ENCODE peak calls at places on chromosome X, in five cellular contexts. Y is tibial artery, P is lung, F is hepatocyte, M is A549. K is an unnamed sample.

GRCh38 chrX:31356501-31357263 is 284.8 kb upstream of the FTHL17 start:
- DNase-seq in M (no peak), P (no peak), F (no peak), Y (no peak), K (no peak)

GRCh38 chrX:45196701-45197100 is 4.0 kb downstream of the DIPK2B start:
- DNase-seq in Y (no peak), F (no peak), M (no peak), P (no peak), K (no peak)

GRCh38 chrX:46912673-46913491 is 661 bp downstream of the JADE3 start:
- DNase-seq in P (peak), Y (peak), F (peak), M (peak), K (peak)

GRCh38 chrX:136710324-136710951 is 62.5 kb downstream of the CD40LG start:
- DNase-seq in Y (no peak), M (no peak), P (no peak), F (no peak), K (no peak)

GRCh38 chrX:71814123-71814912 is 51.2 kb downstream of the CXorf49B start:
- DNase-seq in M (no peak), Y (no peak), F (no peak), P (no peak), K (no peak)

GRCh38 chrX:51694254-51694653 is 11.6 kb upstream of the CENPVL2 start:
- DNase-seq in Y (no peak), M (no peak), P (no peak), F (no peak), K (no peak)

GRCh38 chrX:109751698-109752097 is 18.6 kb upstream of the ACSL4 start:
- DNase-seq in F (no peak), M (no peak), P (no peak), Y (no peak), K (no peak)

GRCh38 chrX:47217121-47217851 is 1.2 kb upstream of the CDK16 start:
- DNase-seq in F (peak), P (peak), M (no peak), Y (peak), K (no peak)

GRCh38 chrX:31546130-31546529 is 474.3 kb upstream of the FTHL17 start:
- DNase-seq in F (no peak), Y (no peak), M (no peak), P (no peak), K (no peak)

GRCh38 chrX:50648151-50648550 is 165.8 kb downstream of the SHROOM4 start:
- DNase-seq in F (no peak), M (no peak), Y (no peak), P (no peak), K (no peak)

GRCh38 chrX:121649414-121649813 is 602.0 kb downstream of the GLUD2 start:
- DNase-seq in P (no peak), F (no peak), Y (no peak), M (no peak), K (no peak)

GRCh38 chrX:100341111-100341510 is 69.0 kb downstream of the PCDH19 start:
- DNase-seq in Y (no peak), F (no peak), P (no peak), M (no peak), K (no peak)

GRCh38 chrX:49840679-49841078 is 11.6 kb downstream of the PAGE4 start:
- DNase-seq in F (peak), P (peak), Y (no peak), M (peak), K (peak)

GRCh38 chrX:85516131-85516530 is 136.7 kb upstream of the POF1B start:
- DNase-seq in F (no peak), M (no peak), Y (no peak), P (no peak), K (no peak)

GRCh38 chrX:34917146-34917545 is 25.4 kb upstream of the FAM47B start:
- DNase-seq in F (no peak), M (no peak), P (no peak), Y (no peak), K (no peak)

GRCh38 chrX:128928636-128929035 is 594.7 kb downstream of the SMARCA1 start:
- DNase-seq in F (no peak), Y (no peak), M (no peak), P (no peak), K (no peak)

GRCh38 chrX:10048076-10048475 is 80.9 kb downstream of the CLDN34 start:
- DNase-seq in Y (no peak), F (no peak), M (no peak), P (no peak), K (peak)

GRCh38 chrX:10381218-10381617 is 224.4 kb downstream of the CLCN4 start:
- DNase-seq in P (no peak), F (no peak), Y (no peak), M (no peak), K (no peak)

GRCh38 chrX:135086197-135086854 is 34.0 kb downstream of the ETDB start:
- DNase-seq in M (peak), F (peak), Y (no peak), P (no peak), K (peak)

GRCh38 chrX:10756365-10756915 is 136.1 kb upstream of the MID1 start:
- DNase-seq in M (peak), Y (no peak), P (no peak), F (peak), K (no peak)

GRCh38 chrX:131217878-131218486 is 71.1 kb downstream of the IGSF1 start:
- DNase-seq in P (no peak), M (no peak), Y (no peak), F (peak), K (no peak)

GRCh38 chrX:7145454-7145853 is 2.1 kb upstream of the STS start:
- DNase-seq in F (no peak), Y (no peak), M (peak), P (no peak), K (no peak)

GRCh38 chrX:15525664-15526416 is 25.2 kb downstream of the BMX start:
- DNase-seq in M (no peak), Y (no peak), F (no peak), P (no peak), K (no peak)

GRCh38 chrX:68018248-68019203 is 414.8 kb downstream of the OPHN1 start:
- DNase-seq in P (no peak), F (no peak), M (peak), Y (no peak), K (peak)

GRCh38 chrX:128518508-128518907 is 466.3 kb upstream of the ACTRT1 start:
- DNase-seq in M (peak), Y (no peak), F (peak), P (no peak), K (peak)

GRCh38 chrX:140510895-140511295 is 6.0 kb upstream of the SOX3 start:
- DNase-seq in F (no peak), P (no peak), M (no peak), Y (no peak), K (peak)

GRCh38 chrX:140507982-140508305 is 3.1 kb upstream of the SOX3 start:
- DNase-seq in Y (no peak), P (peak), M (no peak), F (peak), K (peak)

GRCh38 chrX:140509468-140510305 is 4.8 kb upstream of the SOX3 start:
- DNase-seq in M (no peak), P (no peak), F (no peak), Y (no peak), K (peak)

GRCh38 chrX:140508958-140509357 is 4.1 kb upstream of the SOX3 start:
- DNase-seq in P (no peak), M (no peak), F (no peak), Y (no peak), K (peak)

DNA sequence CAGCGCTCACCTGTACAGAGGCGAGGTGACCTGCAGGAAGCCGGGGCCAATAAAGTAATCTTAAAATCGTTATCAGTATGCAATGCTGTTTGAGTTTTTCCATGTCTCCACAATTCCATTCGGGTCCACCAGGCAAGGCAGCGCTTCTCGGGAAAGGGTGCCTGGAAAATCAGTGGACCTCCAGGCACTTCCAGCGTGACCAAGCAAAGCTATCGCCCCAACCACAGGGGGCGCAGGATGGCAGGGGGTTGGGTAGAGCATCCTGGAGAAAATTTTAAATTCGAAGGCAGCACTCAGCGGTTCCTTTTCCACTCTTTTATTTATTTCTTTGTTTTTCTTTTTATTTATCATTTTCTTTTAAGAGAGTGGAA is 5.4 kb upstream of the SOX3 start:
- DNase-seq in P (no peak), M (no peak), F (no peak), Y (no peak), K (peak)
- TF ChIP-seq CTCF in P (no peak), M (no peak), F (no peak), Y (no peak), K (peak)

GRCh38 chrX:24090300-24091200 is 35.8 kb downstream of the EIF2S3 start:
- DNase-seq in P (no peak), Y (no peak), F (no peak), M (no peak), K (no peak)

GRCh38 chrX:24082446-24082845 is 27.7 kb downstream of the EIF2S3 start:
- DNase-seq in Y (no peak), F (no peak), M (no peak), P (no peak), K (no peak)

GRCh38 chrX:24080670-24081069 is 25.9 kb downstream of the EIF2S3 start:
- DNase-seq in F (no peak), P (no peak), M (no peak), Y (no peak), K (no peak)

GRCh38 chrX:24081661-24082154 is 27.0 kb downstream of the EIF2S3 start:
- DNase-seq in Y (peak), P (no peak), M (peak), F (peak), K (peak)

GRCh38 chrX:24085133-24085532 is 30.4 kb downstream of the EIF2S3 start:
- DNase-seq in M (peak), Y (no peak), F (no peak), P (no peak), K (no peak)
- H3K27ac ChIP-seq in M (peak), Y (no peak), F (no peak), P (no peak), K (no peak)

GRCh38 chrX:40871385-40872082 is 136.2 kb upstream of the MED14 start:
- DNase-seq in Y (no peak), P (no peak), F (no peak), M (no peak), K (no peak)
- TF ChIP-seq CTCF in Y (no peak), P (no peak), F (no peak), M (no peak), K (no peak)

DNA sequence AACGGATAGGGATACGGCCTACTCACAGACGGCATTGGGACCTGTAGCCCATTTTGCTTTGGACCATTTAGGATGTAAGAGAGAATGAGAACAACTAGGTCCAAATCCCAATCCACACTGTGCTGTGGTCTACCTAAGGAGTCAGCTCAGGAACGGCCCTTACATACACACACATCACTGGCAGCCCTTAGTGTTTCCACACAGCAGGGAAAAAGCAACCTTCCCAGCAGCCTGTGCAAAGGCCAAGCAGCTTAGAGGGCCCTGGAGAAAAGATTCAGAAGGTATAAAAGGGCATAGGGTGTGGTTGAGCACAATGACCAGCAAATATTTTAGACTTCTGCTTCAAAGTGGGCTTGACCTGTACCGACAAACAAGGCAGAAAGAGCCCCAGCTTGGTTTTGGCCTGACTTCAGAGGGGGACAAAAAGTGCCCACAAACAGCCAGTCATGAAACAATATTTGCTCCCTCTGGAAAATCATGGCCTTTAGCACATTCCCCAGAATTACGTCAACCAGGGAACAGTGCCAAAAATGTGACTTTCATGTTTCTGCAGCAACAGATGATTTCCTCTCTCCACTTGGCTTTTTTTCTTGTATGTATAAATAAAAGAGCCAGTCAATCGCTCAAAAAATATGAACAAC is 359.5 kb upstream of the FGF16 start:
- DNase-seq in F (peak), P (peak), M (peak), Y (peak), K (no peak)
- H3K27ac ChIP-seq in F (peak), P (peak), M (no peak), Y (peak), K (no peak)

DNA sequence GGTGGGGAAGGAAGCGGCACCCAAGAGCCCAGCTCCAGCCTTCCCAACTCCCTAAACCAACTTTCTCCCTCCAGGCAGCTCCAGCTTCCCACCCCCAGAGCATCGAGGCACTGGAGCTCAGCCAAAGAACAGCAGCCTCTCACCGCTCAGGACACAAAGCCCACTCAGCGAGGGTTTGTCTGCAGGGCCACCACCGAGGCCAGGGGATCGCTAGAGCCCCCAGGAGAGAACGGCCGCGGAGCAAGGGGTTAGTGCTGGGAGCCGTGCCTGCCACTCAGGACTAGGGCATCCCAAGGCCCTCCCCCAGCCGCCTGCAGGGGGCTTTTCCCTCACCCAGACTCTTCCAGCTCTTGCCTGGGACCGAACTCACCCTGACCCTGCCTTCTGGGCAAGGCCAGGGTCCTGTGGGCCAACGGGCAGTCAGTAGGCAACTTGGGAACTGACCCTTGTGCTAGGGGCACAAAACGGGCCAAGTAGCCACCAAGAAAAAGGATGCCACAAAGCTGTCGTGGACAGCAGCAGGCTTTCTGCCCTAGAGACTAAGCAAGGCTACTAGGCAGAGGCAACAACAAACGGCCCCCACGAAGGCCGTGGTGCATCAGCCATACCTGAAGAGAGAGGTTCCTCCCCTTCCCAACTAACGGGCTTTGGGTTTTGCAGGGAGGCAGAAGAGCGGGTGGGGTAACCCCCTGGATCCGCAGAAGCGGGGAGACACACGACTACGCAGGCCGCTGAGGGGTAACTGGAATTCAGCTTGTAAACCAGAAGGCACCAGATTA is 2.3 kb downstream of the HCFC1 start:
- DNase-seq in P (no peak), M (no peak), Y (no peak), F (no peak), K (peak)
- TF ChIP-seq CTCF in P (no peak), M (no peak), Y (no peak), F (no peak), K (no peak)

GRCh38 chrX:2342878-2343277 is 157.9 kb downstream of the DHRSX start:
- DNase-seq in Y (no peak), M (no peak), P (no peak), F (no peak), K (no peak)

GRCh38 chrX:2348225-2348624 is 152.6 kb downstream of the DHRSX start:
- DNase-seq in P (no peak), F (no peak), Y (no peak), M (no peak), K (peak)

GRCh38 chrX:2343413-2343812 is 157.4 kb downstream of the DHRSX start:
- DNase-seq in F (no peak), M (no peak), P (no peak), Y (no peak), K (no peak)

GRCh38 chrX:2345562-2345961 is 155.2 kb downstream of the DHRSX start:
- DNase-seq in Y (no peak), M (no peak), P (no peak), F (no peak), K (no peak)

GRCh38 chrX:2346158-2346557 is 154.6 kb downstream of the DHRSX start:
- DNase-seq in Y (no peak), F (no peak), M (no peak), P (no peak), K (no peak)
- H3K27ac ChIP-seq in Y (no peak), F (no peak), M (no peak), P (no peak), K (no peak)

GRCh38 chrX:43654431-43655150 is 1.5 kb upstream of the MAOA start:
- DNase-seq in M (peak), Y (peak), P (peak), F (peak), K (peak)
- TF ChIP-seq CTCF in M (no peak), Y (no peak), P (no peak), F (peak), K (peak)

GRCh38 chrX:153238361-153238760 is 59.3 kb downstream of the MAGEA1 start:
- DNase-seq in F (no peak), M (no peak), P (no peak), Y (no peak), K (no peak)
- H3K27ac ChIP-seq in F (no peak), M (no peak), P (no peak), Y (no peak), K (no peak)

GRCh38 chrX:13254076-13254785 is 65.6 kb downstream of the ATXN3L start:
- DNase-seq in F (peak), P (no peak), M (peak), Y (no peak), K (peak)
- TF ChIP-seq CTCF in F (peak), P (no peak), M (no peak), Y (no peak), K (no peak)

GRCh38 chrX:151825927-151826471 is 86.7 kb upstream of the MAGEA4 start:
- DNase-seq in M (peak), Y (peak), P (no peak), F (peak), K (no peak)
- H3K27ac ChIP-seq in M (peak), Y (no peak), P (no peak), F (peak), K (no peak)

K was measured in neural progenitor cell.